ENCODE peak calls at places on chromosomes 6 and 20, in five cellular contexts. V is ascending aorta; I is IMR-90; U is PC-9; M is CD8-positive, alpha-beta T cell. Z is an unnamed sample.

GRCh38 chr20:43558412-43559146 is at the start of gene SGK2:
- DNase-seq in V (no peak), I (peak; percentile 43), U (peak; percentile 53), M (no peak), Z (no peak)

GRCh38 chr6:17220511-17220910 is 60.6 kb upstream of the RBM24 start:
- DNase-seq in V (no peak), I (no peak), U (no peak), M (no peak), Z (no peak)

GRCh38 chr6:149194815-149195558 is 122.5 kb upstream of the TAB2 start:
- DNase-seq in V (no peak), I (no peak), U (no peak), M (no peak), Z (no peak)

GRCh38 chr6:129748212-129748900 is 38.4 kb upstream of the ARHGAP18 start:
- DNase-seq in V (no peak), I (peak; percentile 61), U (no peak), M (peak; percentile 70), Z (peak; percentile 73)

GRCh38 chr6:110181131-110182027 is 1.2 kb downstream of the CDC40 start:
- DNase-seq in V (no peak), I (peak; percentile 18), U (no peak), M (no peak), Z (no peak)

GRCh38 chr6:37889015-37889885 is 69.7 kb downstream of the ZFAND3 start:
- DNase-seq in V (no peak), I (no peak), U (no peak), M (no peak), Z (no peak)

GRCh38 chr20:2458919-2459499 is 11.6 kb downstream of the SNRPB start:
- DNase-seq in V (no peak), I (no peak), U (no peak), M (no peak), Z (no peak)

GRCh38 chr6:129493396-129493902 is 216.5 kb downstream of the ARHGAP18 start:
- DNase-seq in V (no peak), I (peak; percentile 78), U (peak; percentile 75), M (no peak), Z (no peak)

GRCh38 chr20:62735331-62735821 is 26.7 kb downstream of the NTSR1 start:
- DNase-seq in V (no peak), I (no peak), U (peak; percentile 32), M (no peak), Z (no peak)

GRCh38 chr6:44708208-44708607 is 320.7 kb downstream of the CDC5L start:
- DNase-seq in V (no peak), I (no peak), U (no peak), M (no peak), Z (no peak)

GRCh38 chr6:137871299-137871698 is 4.2 kb downstream of the TNFAIP3 start:
- DNase-seq in V (no peak), I (no peak), U (no peak), M (no peak), Z (no peak)

GRCh38 chr20:37390891-37391525 is 45.1 kb downstream of the SRC start:
- DNase-seq in V (peak; percentile 66), I (no peak), U (no peak), M (no peak), Z (no peak)

GRCh38 chr6:128964233-128964755 is 81.4 kb downstream of the LAMA2 start:
- DNase-seq in V (no peak), I (no peak), U (no peak), M (no peak), Z (no peak)

GRCh38 chr20:40897177-40897700 is 131.4 kb upstream of the TOP1 start:
- DNase-seq in V (no peak), I (peak; percentile 47), U (no peak), M (no peak), Z (no peak)

GRCh38 chr6:54058236-54058635 is 53.0 kb upstream of the MLIP start:
- DNase-seq in V (no peak), I (no peak), U (no peak), M (no peak), Z (no peak)

GRCh38 chr20:25048519-25048952 is 9.4 kb downstream of the ACSS1 start:
- DNase-seq in V (peak; percentile 61), I (no peak), U (peak; percentile 23), M (no peak), Z (no peak)

GRCh38 chr6:43220439-43220951 is 8.8 kb downstream of the DNPH1 start:
- DNase-seq in V (no peak), I (no peak), U (no peak), M (no peak), Z (no peak)

GRCh38 chr6:305371-306206 is 13.3 kb downstream of the DUSP22 start:
- DNase-seq in V (no peak), I (no peak), U (no peak), M (no peak), Z (no peak)

GRCh38 chr6:134814076-134814709 is 135.7 kb downstream of the ALDH8A1 start:
- DNase-seq in V (no peak), I (peak; percentile 82), U (peak; percentile 94), M (no peak), Z (peak; percentile 29)

GRCh38 chr20:59150821-59151251 is 12.8 kb upstream of the ZNF831 start:
- DNase-seq in V (no peak), I (no peak), U (no peak), M (peak; percentile 48), Z (no peak)

GRCh38 chr20:37247547-37247946 is 14.1 kb downstream of the GHRH start:
- DNase-seq in V (no peak), I (no peak), U (no peak), M (no peak), Z (no peak)

GRCh38 chr6:103797738-103798137 is 1062.0 kb downstream of the HACE1 start:
- DNase-seq in V (no peak), I (no peak), U (no peak), M (no peak), Z (no peak)

GRCh38 chr20:2298116-2298515 is 2.3 kb downstream of the TGM3 start:
- DNase-seq in V (no peak), I (no peak), U (no peak), M (no peak), Z (no peak)

GRCh38 chr6:31701666-31702420 is 1.3 kb downstream of the ABHD16A start:
- DNase-seq in V (no peak), I (peak; percentile 41), U (no peak), M (no peak), Z (no peak)
- H3K27ac ChIP-seq in V (peak overlapping the region; percentile 92), I (peak overlapping the region; percentile 82), U (peak overlapping the region; percentile 77), M (peak overlapping the region; percentile 91), Z (no peak overlapping the region)

DNA sequence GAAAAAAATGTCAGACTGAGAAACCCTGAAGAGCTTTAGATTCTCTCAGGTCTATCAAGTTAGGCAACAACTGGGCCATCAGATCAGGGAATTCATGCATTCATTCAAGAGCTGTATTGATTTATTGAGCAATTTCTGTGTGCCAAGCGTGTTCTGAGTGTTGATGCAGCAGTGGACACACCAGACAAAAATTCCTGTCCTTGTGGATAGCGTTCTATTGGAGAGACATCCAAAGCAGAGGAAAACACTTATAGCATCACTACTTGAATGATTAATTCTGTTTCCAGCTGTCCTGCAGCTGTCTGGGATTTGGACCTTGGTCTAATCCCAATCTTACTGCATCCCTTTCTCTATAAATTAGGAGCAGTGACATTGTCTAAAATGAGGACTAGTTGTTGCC is 72.5 kb upstream of the CCN6 start:
- DNase-seq in V (no peak), I (no peak), U (no peak), M (no peak), Z (no peak)
- H3K27ac ChIP-seq in V (no peak overlapping the region), I (no peak overlapping the region), U (no peak overlapping the region), M (no peak overlapping the region), Z (no peak overlapping the region)

GRCh38 chr6:157021267-157022021 is 244.3 kb downstream of the ARID1B start:
- DNase-seq in V (peak; percentile 95), I (peak; percentile 81), U (peak; percentile 72), M (peak; percentile 92), Z (no peak)

GRCh38 chr6:157017861-157018260 is 240.7 kb downstream of the ARID1B start:
- DNase-seq in V (no peak), I (peak; percentile 15), U (no peak), M (no peak), Z (no peak)

GRCh38 chr6:157020398-157021266 is 243.5 kb downstream of the ARID1B start:
- DNase-seq in V (peak; percentile 77), I (peak; percentile 67), U (no peak), M (no peak), Z (no peak)

GRCh38 chr6:157019115-157019628 is 242.0 kb downstream of the ARID1B start:
- DNase-seq in V (no peak), I (peak; percentile 55), U (no peak), M (no peak), Z (no peak)

DNA sequence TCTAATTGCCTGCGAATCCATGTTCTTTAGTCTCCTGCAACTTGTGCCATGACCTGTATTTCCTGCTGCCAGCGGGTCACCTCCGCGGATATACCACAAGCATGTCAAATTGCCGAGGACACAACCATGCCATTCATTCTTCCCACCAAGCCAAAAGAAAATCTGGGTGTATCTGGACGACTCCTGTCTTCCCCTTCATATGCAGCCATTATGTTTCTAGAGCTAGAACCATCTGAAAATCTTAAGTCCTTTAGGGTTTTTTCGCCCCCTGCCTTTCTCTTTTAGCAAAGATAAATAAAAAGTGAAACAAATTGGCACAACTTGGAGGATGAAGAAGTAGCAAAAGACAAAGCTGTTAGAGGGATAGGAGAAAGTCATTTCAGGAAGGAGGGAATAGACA is 242.6 kb downstream of the ARID1B start:
- DNase-seq in V (no peak), I (peak; percentile 26), U (no peak), M (no peak), Z (no peak)
- H3K27ac ChIP-seq in V (peak overlapping the region; percentile 99), I (peak overlapping the region; percentile 19), U (no peak overlapping the region), M (no peak overlapping the region), Z (no peak overlapping the region)

GRCh38 chr6:11179088-11179977 is 53.1 kb downstream of the NEDD9 start:
- DNase-seq in V (no peak), I (no peak), U (no peak), M (no peak), Z (no peak)
- H3K27ac ChIP-seq in V (no peak overlapping the region), I (no peak overlapping the region), U (no peak overlapping the region), M (no peak overlapping the region), Z (no peak overlapping the region)

DNA sequence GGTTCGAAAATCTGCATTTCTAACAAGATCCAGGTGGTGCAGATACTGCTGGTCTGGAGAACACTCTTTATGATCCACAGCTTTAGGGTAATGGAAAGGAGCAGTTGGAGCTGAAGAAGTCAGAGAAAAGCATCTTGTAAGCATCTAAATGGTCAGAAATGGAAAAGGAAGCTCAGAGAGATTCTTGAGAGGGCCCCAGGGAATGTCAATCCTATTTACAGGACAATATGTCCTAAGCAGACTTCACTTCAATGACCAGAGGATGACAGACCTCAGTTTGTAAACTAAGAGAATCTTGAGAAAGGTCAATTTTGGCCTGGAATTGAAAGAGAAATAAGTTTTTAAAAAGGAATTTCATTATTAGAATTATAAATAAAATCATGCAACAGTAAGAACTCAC is 8.4 kb downstream of the TSPYL1 start:
- DNase-seq in V (no peak), I (no peak), U (no peak), M (no peak), Z (no peak)
- H3K27ac ChIP-seq in V (no peak overlapping the region), I (no peak overlapping the region), U (no peak overlapping the region), M (no peak overlapping the region), Z (no peak overlapping the region)

GRCh38 chr20:32278199-32278643 is 770 bp downstream of the KIF3B start:
- DNase-seq in V (no peak), I (peak; percentile 17), U (no peak), M (no peak), Z (no peak)
- H3K27ac ChIP-seq in V (peak overlapping the region; percentile 65), I (no peak overlapping the region), U (no peak overlapping the region), M (peak overlapping the region; percentile 64), Z (no peak overlapping the region)